ENCODE peak calls at places on chromosomes 6 and 20, in eight cellular contexts. E is aorta, G is fibroblast of the aortic adventitia, H is gastrocnemius medialis, K is mucosa of descending colon, X is fibroblast of villous mesenchyme, I is astrocyte, T is left ventricle myocardium inferior. Q is an unnamed sample.

GRCh38 chr6:19697744-19698290 is 139.4 kb upstream of the ID4 start:
- DNase-seq in G (peak), I (peak), E (no peak), T (no peak), H (no peak), X (peak), K (no peak), Q (no peak)

GRCh38 chr6:134035823-134036296 is 16.6 kb downstream of the SLC2A12 start:
- DNase-seq in H (no peak), T (no peak), X (no peak), I (peak), E (no peak), G (peak), K (no peak), Q (peak)

GRCh38 chr6:41288025-41288777 is 1.7 kb upstream of the TREM1 start:
- DNase-seq in I (no peak), G (no peak), E (no peak), K (no peak), X (no peak), T (no peak), H (no peak), Q (no peak)

GRCh38 chr6:72271531-72271930 is 350.3 kb upstream of the KCNQ5 start:
- DNase-seq in E (no peak), G (no peak), T (no peak), I (no peak), X (no peak), H (no peak), K (no peak), Q (no peak)

GRCh38 chr6:137766596-137767370 is 100.3 kb upstream of the TNFAIP3 start:
- DNase-seq in I (no peak), T (no peak), H (no peak), G (no peak), K (no peak), E (no peak), X (no peak), Q (no peak)

GRCh38 chr6:11373208-11373607 is 140.7 kb upstream of the NEDD9 start:
- DNase-seq in E (no peak), G (no peak), K (no peak), T (no peak), X (no peak), I (no peak), H (no peak), Q (no peak)

GRCh38 chr20:32056708-32057491 is 4.9 kb downstream of the HCK start:
- DNase-seq in I (no peak), T (no peak), X (no peak), E (peak), G (no peak), H (no peak), K (no peak), Q (no peak)

GRCh38 chr6:127630800-127631199 is 53.8 kb downstream of the C6orf58 start:
- DNase-seq in G (no peak), I (peak), E (no peak), H (no peak), T (no peak), K (no peak), X (no peak), Q (no peak)

GRCh38 chr20:48682529-48683385 is 145.0 kb downstream of the PREX1 start:
- DNase-seq in X (peak), K (peak), T (peak), E (peak), G (peak), I (peak), H (peak), Q (no peak)

DNA sequence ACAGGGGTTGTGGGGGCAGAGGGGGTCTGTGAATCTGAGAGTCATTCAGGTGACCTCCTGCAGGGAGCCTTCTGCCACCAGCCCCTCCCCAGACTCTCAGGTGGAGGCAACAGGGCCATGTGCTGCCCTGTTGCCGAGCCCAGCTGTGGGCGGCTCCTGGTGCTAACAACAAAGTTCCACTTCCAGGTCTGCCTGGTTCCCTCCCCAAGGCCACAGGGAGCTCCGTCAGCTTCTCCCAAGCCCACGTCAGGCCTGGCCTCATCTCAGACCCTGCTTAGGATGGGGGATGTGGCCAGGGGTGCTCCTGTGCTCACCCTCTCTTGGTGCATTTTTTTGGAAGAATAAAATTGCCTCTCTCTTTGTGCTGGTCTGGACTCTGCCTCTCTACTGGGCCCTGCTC is 10.7 kb downstream of the GTSF1L start:
- DNase-seq in T (no peak), K (no peak), H (no peak), E (no peak), G (no peak), I (no peak), X (no peak), Q (no peak)
- H3K4me3 ChIP-seq in T (no peak), K (no peak), H (no peak), E (no peak), G (no peak), I (no peak), X (no peak), Q (no peak)

DNA sequence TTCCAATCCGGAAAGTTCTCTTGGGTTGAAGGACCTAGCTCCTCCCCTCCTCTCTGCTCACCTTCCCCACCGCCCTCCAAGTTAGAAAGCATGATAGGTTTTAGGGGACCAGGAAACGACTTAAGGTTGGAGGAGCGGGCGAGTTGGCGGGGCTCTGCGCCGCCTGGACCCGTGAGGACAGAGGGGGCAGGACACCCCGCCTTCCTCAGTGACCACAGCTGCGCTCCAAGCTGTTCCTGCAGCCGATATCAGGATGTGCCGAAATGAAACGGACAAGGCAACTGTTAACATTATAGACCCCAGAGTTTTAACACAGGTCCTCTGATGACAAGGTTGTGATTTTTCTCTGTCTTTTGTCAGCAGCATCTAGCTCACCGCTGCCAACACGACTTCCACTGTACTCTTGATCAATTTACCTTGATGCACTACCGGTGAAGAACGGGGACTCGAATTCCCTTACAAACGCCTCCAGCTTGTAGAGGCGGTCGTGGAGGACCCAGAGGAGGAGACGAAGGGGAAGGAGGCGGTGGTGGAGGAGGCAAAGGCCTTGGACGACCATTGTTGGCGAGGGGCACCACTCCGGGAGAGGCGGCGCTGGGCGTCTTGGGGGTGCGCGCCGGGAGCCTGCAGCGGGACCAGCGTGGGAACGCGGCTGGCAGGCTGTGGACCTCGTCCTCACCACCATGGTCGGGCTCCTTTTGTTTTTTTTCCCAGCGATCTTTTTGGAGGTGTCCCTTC is at the start of gene GRM1:
- DNase-seq in T (no peak), X (no peak), H (no peak), I (no peak), E (no peak), K (no peak), G (no peak), Q (no peak)
- H3K4me3 ChIP-seq in T (peak), X (no peak), H (no peak), I (peak), E (no peak), K (no peak), G (peak), Q (no peak)

GRCh38 chr6:28545955-28546354 is 20.3 kb downstream of the GPX5 start:
- DNase-seq in H (no peak), G (no peak), E (no peak), T (no peak), K (no peak), I (no peak), X (no peak), Q (no peak)
- H3K4me3 ChIP-seq in H (no peak), G (no peak), E (no peak), T (no peak), K (no peak), I (no peak), X (no peak), Q (no peak)

DNA sequence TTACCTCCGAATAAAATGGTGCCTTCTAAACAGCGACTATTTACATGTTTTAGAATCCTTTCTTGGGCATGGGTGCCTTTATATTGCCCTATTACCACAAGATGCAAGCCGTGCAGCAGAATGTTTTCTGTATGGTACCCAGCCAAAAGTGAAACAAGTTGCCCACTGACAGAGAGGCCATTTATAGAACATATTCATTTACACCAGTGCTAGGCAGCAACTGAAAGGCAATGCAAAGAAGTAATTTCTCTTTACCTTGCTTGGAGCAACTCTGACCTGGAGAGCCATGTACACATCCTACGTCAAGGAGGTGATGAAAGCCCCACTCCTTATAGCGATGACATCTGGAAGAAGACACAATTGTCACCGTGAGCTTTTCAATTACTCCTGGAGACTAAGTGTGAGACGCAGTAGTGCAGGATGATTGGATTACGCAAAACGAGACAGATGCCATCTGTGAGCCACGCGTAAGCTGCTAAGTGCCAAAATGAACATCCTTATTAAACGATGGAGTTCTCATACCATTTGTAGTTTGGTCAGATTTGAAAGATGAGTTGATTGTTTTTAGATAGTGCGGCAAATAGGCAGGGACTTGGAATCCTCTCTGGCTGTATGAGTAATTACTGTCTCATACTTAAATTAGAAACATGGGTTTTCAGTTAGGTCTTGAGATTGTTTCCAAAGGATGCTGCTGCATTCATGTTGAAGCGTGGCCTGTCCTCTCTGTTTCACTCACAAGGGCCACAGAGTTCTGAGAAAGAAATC is at the start of gene TMEM244:
- DNase-seq in G (peak), X (peak), H (no peak), K (no peak), T (no peak), I (peak), E (no peak), Q (no peak)
- H3K4me3 ChIP-seq in G (no peak), X (peak), H (peak), K (no peak), T (peak), I (peak), E (no peak), Q (no peak)

GRCh38 chr6:149135809-149136208 is 181.7 kb upstream of the TAB2 start:
- DNase-seq in T (no peak), E (no peak), G (no peak), H (no peak), I (no peak), X (no peak), K (no peak), Q (no peak)
- H3K4me3 ChIP-seq in T (no peak), E (no peak), G (no peak), H (no peak), I (no peak), X (no peak), K (no peak), Q (no peak)

GRCh38 chr6:150152891-150153876 is 10.3 kb downstream of the PPP1R14C start:
- DNase-seq in H (no peak), X (no peak), E (no peak), K (no peak), I (peak), G (peak), T (no peak), Q (no peak)
- H3K4me3 ChIP-seq in H (no peak), X (no peak), E (no peak), K (no peak), I (no peak), G (no peak), T (no peak), Q (no peak)

DNA sequence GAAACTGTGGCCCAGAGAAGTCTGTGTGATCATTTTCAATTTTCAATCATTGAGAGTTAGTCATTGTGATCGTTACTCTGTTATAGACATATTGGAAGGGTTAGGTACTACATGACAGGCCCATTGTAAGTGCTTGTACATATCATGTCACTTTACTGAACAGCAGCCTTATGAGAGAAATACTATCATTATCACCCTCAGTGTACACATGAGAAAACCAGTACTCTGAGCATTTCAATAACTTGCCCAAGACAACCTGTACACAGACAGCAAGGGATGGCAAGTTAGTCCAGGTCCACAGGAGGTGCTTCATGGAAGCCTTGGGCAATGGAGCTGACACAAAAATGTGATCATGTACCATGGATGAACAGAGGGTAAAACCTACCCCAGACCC is 51.2 kb downstream of the JPH2 start:
- DNase-seq in I (no peak), G (no peak), X (no peak), H (no peak), T (no peak), K (no peak), E (no peak), Q (no peak)
- H3K4me3 ChIP-seq in I (no peak), G (no peak), X (no peak), H (no peak), T (no peak), K (no peak), E (no peak), Q (no peak)

GRCh38 chr6:37499433-37500293 is at the start of gene CCDC167:
- DNase-seq in T (peak), X (peak), K (peak), E (peak), I (peak), G (peak), H (peak), Q (peak)

GRCh38 chr6:37502703-37503485 is 3.2 kb upstream of the CCDC167 start:
- DNase-seq in E (no peak), X (no peak), G (no peak), K (no peak), T (no peak), H (no peak), I (no peak), Q (no peak)

GRCh38 chr6:37501632-37502466 is 2.2 kb upstream of the CCDC167 start:
- DNase-seq in K (no peak), T (no peak), I (no peak), X (no peak), G (no peak), E (peak), H (no peak), Q (no peak)

GRCh38 chr6:37496951-37497885 is 2.5 kb downstream of the CCDC167 start:
- DNase-seq in I (no peak), E (peak), H (no peak), K (no peak), T (no peak), X (no peak), G (no peak), Q (no peak)

GRCh38 chr6:37500294-37500608 is 558 bp upstream of the CCDC167 start:
- DNase-seq in T (no peak), G (no peak), X (no peak), I (no peak), H (no peak), K (no peak), E (no peak), Q (no peak)
- H3K4me3 ChIP-seq in T (peak), G (no peak), X (peak), I (peak), H (peak), K (no peak), E (no peak), Q (peak)

DNA sequence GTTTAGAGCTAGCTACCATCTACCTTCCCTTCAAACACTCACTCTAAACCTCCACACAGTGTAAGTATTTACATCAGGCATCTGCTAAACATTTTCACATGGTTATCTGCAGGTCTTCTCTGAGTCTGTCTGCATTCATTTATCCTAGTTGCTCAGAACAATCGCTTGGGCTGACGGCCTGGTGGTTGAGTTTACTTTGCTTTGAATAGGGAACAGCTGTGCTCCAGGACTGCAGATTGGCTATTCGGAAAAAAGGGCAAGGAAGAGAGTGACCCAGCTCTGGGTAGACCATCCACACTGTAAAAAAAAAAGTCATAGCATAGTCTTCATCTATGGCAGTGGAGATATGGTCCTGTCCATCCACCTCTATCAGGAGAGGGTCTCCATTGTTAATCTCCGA is 115.3 kb upstream of the ESR1 start:
- DNase-seq in K (no peak), E (no peak), I (no peak), T (no peak), H (no peak), X (no peak), G (peak), Q (no peak)
- H3K4me3 ChIP-seq in K (no peak), E (no peak), I (no peak), T (peak), H (no peak), X (no peak), G (peak), Q (no peak)

Q was measured in RWPE2.